ENCODE peak calls at places on chromosomes 11 and 22, in five cellular contexts. One of them, this sample, is unnamed.

GRCh38 chr22:46803031-46803880 is 40.8 kb downstream of the TBC1D22A start:
- DNase-seq in NCI-H82: peak
- DNase-seq in EH: peak
- DNase-seq in activated CD8-positive, alpha-beta memory T cell treated with anti-CD3 and anti-CD28 coated beads, Interleukin-2, amount 50 U/mL, for 48 hours: peak
- DNase-seq in natural killer cell treated with Interleukin-12 subunit alpha and Interleukin-12 subunit beta and Interleukin-15 and Interleukin-18, amount 100 ng/mL, for 72 hours: no peak
- DNase-seq in this sample: peak

GRCh38 chr11:79397252-79397651 is 43.6 kb downstream of the TENM4 start:
- DNase-seq in activated CD8-positive, alpha-beta memory T cell treated with anti-CD3 and anti-CD28 coated beads, Interleukin-2, amount 50 U/mL, for 48 hours: no peak
- DNase-seq in natural killer cell treated with Interleukin-12 subunit alpha and Interleukin-12 subunit beta and Interleukin-15 and Interleukin-18, amount 100 ng/mL, for 72 hours: no peak
- DNase-seq in NCI-H82: no peak
- DNase-seq in EH: peak
- DNase-seq in this sample: no peak

GRCh38 chr11:57551941-57552340 is 14.5 kb downstream of the SMTNL1 start:
- DNase-seq in activated CD8-positive, alpha-beta memory T cell treated with anti-CD3 and anti-CD28 coated beads, Interleukin-2, amount 50 U/mL, for 48 hours: no peak
- DNase-seq in natural killer cell treated with Interleukin-12 subunit alpha and Interleukin-12 subunit beta and Interleukin-15 and Interleukin-18, amount 100 ng/mL, for 72 hours: no peak
- DNase-seq in NCI-H82: no peak
- DNase-seq in EH: no peak
- DNase-seq in this sample: no peak

GRCh38 chr11:94604496-94604895 is 37.3 kb downstream of the PIWIL4 start:
- DNase-seq in NCI-H82: no peak
- DNase-seq in EH: peak
- DNase-seq in natural killer cell treated with Interleukin-12 subunit alpha and Interleukin-12 subunit beta and Interleukin-15 and Interleukin-18, amount 100 ng/mL, for 72 hours: no peak
- DNase-seq in activated CD8-positive, alpha-beta memory T cell treated with anti-CD3 and anti-CD28 coated beads, Interleukin-2, amount 50 U/mL, for 48 hours: no peak
- DNase-seq in this sample: peak

GRCh38 chr11:94768602-94769511 is 701 bp downstream of the AMOTL1 start:
- DNase-seq in activated CD8-positive, alpha-beta memory T cell treated with anti-CD3 and anti-CD28 coated beads, Interleukin-2, amount 50 U/mL, for 48 hours: peak
- DNase-seq in EH: peak
- DNase-seq in NCI-H82: peak
- DNase-seq in natural killer cell treated with Interleukin-12 subunit alpha and Interleukin-12 subunit beta and Interleukin-15 and Interleukin-18, amount 100 ng/mL, for 72 hours: peak
- DNase-seq in this sample: peak

GRCh38 chr11:64352099-64353005 is 6.6 kb upstream of the RPS6KA4 start:
- DNase-seq in natural killer cell treated with Interleukin-12 subunit alpha and Interleukin-12 subunit beta and Interleukin-15 and Interleukin-18, amount 100 ng/mL, for 72 hours: peak
- DNase-seq in EH: no peak
- DNase-seq in activated CD8-positive, alpha-beta memory T cell treated with anti-CD3 and anti-CD28 coated beads, Interleukin-2, amount 50 U/mL, for 48 hours: no peak
- DNase-seq in NCI-H82: no peak
- DNase-seq in this sample: peak

GRCh38 chr11:100930185-100930778 is 199.3 kb downstream of the PGR start:
- DNase-seq in natural killer cell treated with Interleukin-12 subunit alpha and Interleukin-12 subunit beta and Interleukin-15 and Interleukin-18, amount 100 ng/mL, for 72 hours: no peak
- DNase-seq in activated CD8-positive, alpha-beta memory T cell treated with anti-CD3 and anti-CD28 coated beads, Interleukin-2, amount 50 U/mL, for 48 hours: no peak
- DNase-seq in EH: peak
- DNase-seq in NCI-H82: peak
- DNase-seq in this sample: peak

GRCh38 chr22:46807458-46807857 is 45.0 kb downstream of the TBC1D22A start:
- DNase-seq in activated CD8-positive, alpha-beta memory T cell treated with anti-CD3 and anti-CD28 coated beads, Interleukin-2, amount 50 U/mL, for 48 hours: no peak
- DNase-seq in EH: no peak
- DNase-seq in natural killer cell treated with Interleukin-12 subunit alpha and Interleukin-12 subunit beta and Interleukin-15 and Interleukin-18, amount 100 ng/mL, for 72 hours: no peak
- DNase-seq in NCI-H82: no peak
- DNase-seq in this sample: no peak

GRCh38 chr11:6531267-6531752 is 34.2 kb downstream of the DNHD1 start:
- DNase-seq in natural killer cell treated with Interleukin-12 subunit alpha and Interleukin-12 subunit beta and Interleukin-15 and Interleukin-18, amount 100 ng/mL, for 72 hours: no peak
- DNase-seq in EH: peak
- DNase-seq in NCI-H82: peak
- DNase-seq in activated CD8-positive, alpha-beta memory T cell treated with anti-CD3 and anti-CD28 coated beads, Interleukin-2, amount 50 U/mL, for 48 hours: no peak
- DNase-seq in this sample: peak

GRCh38 chr11:76185931-76186401 is 20.3 kb downstream of the WNT11 start:
- DNase-seq in activated CD8-positive, alpha-beta memory T cell treated with anti-CD3 and anti-CD28 coated beads, Interleukin-2, amount 50 U/mL, for 48 hours: no peak
- DNase-seq in natural killer cell treated with Interleukin-12 subunit alpha and Interleukin-12 subunit beta and Interleukin-15 and Interleukin-18, amount 100 ng/mL, for 72 hours: no peak
- DNase-seq in EH: no peak
- DNase-seq in NCI-H82: peak
- DNase-seq in this sample: no peak

GRCh38 chr22:26609287-26609686 is 8.5 kb downstream of the CRYBB1 start:
- DNase-seq in NCI-H82: no peak
- DNase-seq in natural killer cell treated with Interleukin-12 subunit alpha and Interleukin-12 subunit beta and Interleukin-15 and Interleukin-18, amount 100 ng/mL, for 72 hours: no peak
- DNase-seq in EH: no peak
- DNase-seq in activated CD8-positive, alpha-beta memory T cell treated with anti-CD3 and anti-CD28 coated beads, Interleukin-2, amount 50 U/mL, for 48 hours: no peak
- DNase-seq in this sample: no peak

GRCh38 chr11:121965330-121965729 is 150.7 kb downstream of the BLID start:
- DNase-seq in EH: peak
- DNase-seq in natural killer cell treated with Interleukin-12 subunit alpha and Interleukin-12 subunit beta and Interleukin-15 and Interleukin-18, amount 100 ng/mL, for 72 hours: no peak
- DNase-seq in NCI-H82: no peak
- DNase-seq in activated CD8-positive, alpha-beta memory T cell treated with anti-CD3 and anti-CD28 coated beads, Interleukin-2, amount 50 U/mL, for 48 hours: no peak
- DNase-seq in this sample: peak

GRCh38 chr11:66224226-66224850 is 44.1 kb upstream of the RAB1B start:
- DNase-seq in activated CD8-positive, alpha-beta memory T cell treated with anti-CD3 and anti-CD28 coated beads, Interleukin-2, amount 50 U/mL, for 48 hours: no peak
- DNase-seq in NCI-H82: no peak
- DNase-seq in EH: no peak
- DNase-seq in natural killer cell treated with Interleukin-12 subunit alpha and Interleukin-12 subunit beta and Interleukin-15 and Interleukin-18, amount 100 ng/mL, for 72 hours: no peak
- DNase-seq in this sample: no peak

GRCh38 chr11:106988151-106988806 is 30.0 kb downstream of the GUCY1A2 start:
- DNase-seq in natural killer cell treated with Interleukin-12 subunit alpha and Interleukin-12 subunit beta and Interleukin-15 and Interleukin-18, amount 100 ng/mL, for 72 hours: no peak
- DNase-seq in EH: peak
- DNase-seq in activated CD8-positive, alpha-beta memory T cell treated with anti-CD3 and anti-CD28 coated beads, Interleukin-2, amount 50 U/mL, for 48 hours: no peak
- DNase-seq in NCI-H82: peak
- DNase-seq in this sample: peak

GRCh38 chr22:43887391-43887790 is 4.4 kb downstream of the PNPLA5 start:
- DNase-seq in EH: no peak
- DNase-seq in natural killer cell treated with Interleukin-12 subunit alpha and Interleukin-12 subunit beta and Interleukin-15 and Interleukin-18, amount 100 ng/mL, for 72 hours: no peak
- DNase-seq in activated CD8-positive, alpha-beta memory T cell treated with anti-CD3 and anti-CD28 coated beads, Interleukin-2, amount 50 U/mL, for 48 hours: no peak
- DNase-seq in NCI-H82: no peak
- DNase-seq in this sample: no peak